ENCODE peak calls at places on chromosomes 16 and 17, in five cellular contexts. One of them, this sample, is unnamed.

GRCh38 chr16:13779676-13780075 is 140.3 kb upstream of the ERCC4 start:
- DNase-seq in AG04450: no peak
- DNase-seq in AG10803: no peak
- DNase-seq in heart left ventricle: no peak
- DNase-seq in RWPE1: no peak
- DNase-seq in this sample: no peak

GRCh38 chr17:73646409-73647305 is 2.4 kb upstream of the SDK2 start:
- DNase-seq in RWPE1: peak; percentile 20
- DNase-seq in AG04450: no peak
- DNase-seq in heart left ventricle: no peak
- DNase-seq in AG10803: no peak
- DNase-seq in this sample: no peak

GRCh38 chr17:73346763-73347162 is 35.0 kb upstream of the CDC42EP4 start:
- DNase-seq in AG10803: no peak
- DNase-seq in AG04450: no peak
- DNase-seq in heart left ventricle: no peak
- DNase-seq in RWPE1: no peak
- DNase-seq in this sample: no peak

GRCh38 chr16:23530062-23530461 is 19.8 kb upstream of the GGA2 start:
- DNase-seq in heart left ventricle: no peak
- DNase-seq in RWPE1: no peak
- DNase-seq in AG10803: no peak
- DNase-seq in AG04450: no peak
- DNase-seq in this sample: no peak

GRCh38 chr17:45293413-45294211 is 23.2 kb downstream of the MAP3K14 start:
- DNase-seq in AG04450: peak; percentile 65
- DNase-seq in heart left ventricle: peak; percentile 74
- DNase-seq in RWPE1: peak; percentile 76
- DNase-seq in AG10803: peak; percentile 92
- DNase-seq in this sample: no peak

GRCh38 chr16:12629271-12629670 is 174.4 kb downstream of the CPPED1 start:
- DNase-seq in RWPE1: no peak
- DNase-seq in AG04450: no peak
- DNase-seq in AG10803: no peak
- DNase-seq in heart left ventricle: no peak
- DNase-seq in this sample: no peak

GRCh38 chr17:38533241-38533640 is 72.5 kb downstream of the SRCIN1 start:
- DNase-seq in RWPE1: no peak
- DNase-seq in AG04450: no peak
- DNase-seq in heart left ventricle: no peak
- DNase-seq in AG10803: no peak
- DNase-seq in this sample: no peak

GRCh38 chr17:30788918-30789317 is 35.6 kb downstream of the CRLF3 start:
- DNase-seq in AG10803: peak; percentile 82
- DNase-seq in AG04450: no peak
- DNase-seq in heart left ventricle: no peak
- DNase-seq in RWPE1: no peak
- DNase-seq in this sample: no peak

GRCh38 chr17:4319221-4319620 is 47.3 kb downstream of the UBE2G1 start:
- DNase-seq in heart left ventricle: no peak
- DNase-seq in RWPE1: no peak
- DNase-seq in AG10803: no peak
- DNase-seq in AG04450: no peak
- DNase-seq in this sample: no peak

GRCh38 chr17:6092182-6092922 is 22.2 kb downstream of the WSCD1 start:
- DNase-seq in RWPE1: no peak
- DNase-seq in AG10803: no peak
- DNase-seq in AG04450: no peak
- DNase-seq in heart left ventricle: no peak
- DNase-seq in this sample: no peak

GRCh38 chr16:84594725-84595038 is 23.2 kb downstream of the COTL1 start:
- DNase-seq in AG10803: no peak
- DNase-seq in heart left ventricle: no peak
- DNase-seq in RWPE1: no peak
- DNase-seq in AG04450: no peak
- DNase-seq in this sample: no peak

GRCh38 chr16:81641403-81642106 is 137.5 kb upstream of the PLCG2 start:
- DNase-seq in heart left ventricle: no peak
- DNase-seq in RWPE1: no peak
- DNase-seq in AG10803: no peak
- DNase-seq in AG04450: no peak
- DNase-seq in this sample: no peak

GRCh38 chr16:64829678-64830077 is 292.2 kb downstream of the CDH11 start:
- DNase-seq in AG04450: no peak
- DNase-seq in heart left ventricle: no peak
- DNase-seq in RWPE1: no peak
- DNase-seq in AG10803: no peak
- DNase-seq in this sample: no peak

DNA sequence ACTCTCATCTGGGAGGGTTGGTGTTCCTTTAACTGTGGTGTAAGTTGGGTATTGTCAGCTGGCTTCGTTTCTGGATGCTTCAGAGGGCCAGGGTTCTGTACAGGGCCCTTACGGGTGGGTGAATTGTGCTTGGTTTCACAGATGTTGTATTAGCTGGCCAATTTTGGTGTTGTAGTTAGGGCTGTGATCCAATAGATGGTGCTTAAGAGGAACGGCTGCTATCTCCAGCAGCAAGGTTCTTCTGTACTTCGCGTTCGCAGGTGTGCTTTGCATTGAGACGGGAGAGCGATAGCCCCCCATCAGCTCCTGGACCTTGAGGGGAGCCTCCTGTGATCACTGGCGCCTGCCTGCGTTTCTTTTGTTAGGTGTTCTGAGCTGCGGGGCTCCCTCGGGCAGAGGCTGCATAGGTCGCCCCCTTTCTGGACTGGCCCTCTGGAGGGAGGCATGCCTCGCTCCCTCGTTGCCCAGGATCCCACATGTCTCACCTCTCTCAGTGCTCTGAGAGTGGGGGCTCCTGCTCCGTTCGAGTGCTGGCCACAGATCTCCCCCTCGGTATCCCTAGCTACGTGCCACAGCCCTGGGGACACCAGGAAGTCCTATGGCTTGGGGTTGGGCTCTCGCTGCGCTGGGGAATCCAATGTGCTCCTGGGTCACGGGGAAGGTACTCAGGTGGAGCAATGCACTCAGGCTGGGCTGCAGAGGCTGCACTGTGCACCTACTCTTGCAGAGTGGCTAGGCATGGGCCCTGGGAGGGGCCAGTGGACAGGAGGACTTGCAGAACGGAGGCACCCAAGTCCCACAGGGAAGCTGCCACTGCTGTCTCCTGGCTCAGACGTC is 844 bp upstream of the PRDM7 start:
- DNase-seq in RWPE1: no peak
- DNase-seq in AG04450: no peak
- DNase-seq in AG10803: peak; percentile 40
- DNase-seq in heart left ventricle: no peak
- DNase-seq in this sample: peak; percentile 48
- TF ChIP-seq CTCF in RWPE1: no peak
- TF ChIP-seq CTCF in AG04450: no peak
- TF ChIP-seq CTCF in AG10803: peak; percentile 24
- TF ChIP-seq CTCF in heart left ventricle: no peak
- TF ChIP-seq CTCF in this sample: peak; percentile 25

GRCh38 chr16:79972053-79972704 is 371.6 kb upstream of the MAF start:
- DNase-seq in AG10803: no peak
- DNase-seq in AG04450: no peak
- DNase-seq in heart left ventricle: no peak
- DNase-seq in RWPE1: no peak
- DNase-seq in this sample: no peak
- TF ChIP-seq CTCF in AG10803: no peak
- TF ChIP-seq CTCF in AG04450: no peak
- TF ChIP-seq CTCF in heart left ventricle: no peak
- TF ChIP-seq CTCF in RWPE1: no peak
- TF ChIP-seq CTCF in this sample: no peak

GRCh38 chr17:59456923-59457615 is 108.3 kb upstream of the DHX40 start:
- DNase-seq in AG10803: no peak
- DNase-seq in heart left ventricle: no peak
- DNase-seq in RWPE1: no peak
- DNase-seq in AG04450: no peak
- DNase-seq in this sample: no peak

GRCh38 chr17:59454633-59455105 is 110.7 kb upstream of the DHX40 start:
- DNase-seq in RWPE1: no peak
- DNase-seq in AG04450: no peak
- DNase-seq in heart left ventricle: no peak
- DNase-seq in AG10803: no peak
- DNase-seq in this sample: no peak

GRCh38 chr17:59456428-59456827 is 109.0 kb upstream of the DHX40 start:
- DNase-seq in RWPE1: no peak
- DNase-seq in heart left ventricle: no peak
- DNase-seq in AG10803: no peak
- DNase-seq in AG04450: no peak
- DNase-seq in this sample: no peak

DNA sequence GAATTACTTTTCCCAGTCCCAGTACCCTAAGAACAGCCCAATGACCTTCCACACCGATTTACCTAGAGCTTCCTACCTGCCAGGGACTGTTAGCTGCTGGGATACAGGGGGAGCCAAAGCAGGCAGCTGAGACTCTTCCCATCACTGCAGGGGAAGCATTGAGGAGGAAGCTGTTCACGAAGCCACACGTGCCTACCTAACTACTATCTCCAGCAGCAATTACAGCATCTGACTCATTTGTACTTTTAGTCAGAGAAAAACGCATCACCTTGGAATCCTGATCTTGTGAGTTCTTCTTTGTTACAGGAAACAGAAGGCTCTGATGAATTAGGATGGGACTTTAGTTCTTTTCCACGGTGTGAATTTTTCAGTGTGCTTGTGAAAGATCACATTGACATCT is 113.7 kb upstream of the DHX40 start:
- DNase-seq in heart left ventricle: no peak
- DNase-seq in AG10803: peak; percentile 40
- DNase-seq in AG04450: no peak
- DNase-seq in RWPE1: peak; percentile 72
- DNase-seq in this sample: no peak
- TF ChIP-seq CTCF in heart left ventricle: no peak
- TF ChIP-seq CTCF in AG10803: no peak
- TF ChIP-seq CTCF in AG04450: no peak
- TF ChIP-seq CTCF in RWPE1: no peak
- TF ChIP-seq CTCF in this sample: no peak

GRCh38 chr16:57669476-57670162 is 1.5 kb downstream of the ADGRG3 start:
- DNase-seq in AG10803: no peak
- DNase-seq in AG04450: no peak
- DNase-seq in heart left ventricle: no peak
- DNase-seq in RWPE1: no peak
- DNase-seq in this sample: no peak
- TF ChIP-seq CTCF in AG10803: no peak
- TF ChIP-seq CTCF in AG04450: no peak
- TF ChIP-seq CTCF in heart left ventricle: no peak
- TF ChIP-seq CTCF in RWPE1: no peak
- TF ChIP-seq CTCF in this sample: no peak

GRCh38 chr17:50541916-50542688 is 4.9 kb upstream of the SPATA20 start:
- DNase-seq in RWPE1: peak; percentile 93
- DNase-seq in AG04450: no peak
- DNase-seq in heart left ventricle: peak; percentile 90
- DNase-seq in AG10803: peak; percentile 67
- DNase-seq in this sample: peak; percentile 99
- TF ChIP-seq CTCF in RWPE1: peak; percentile 38
- TF ChIP-seq CTCF in AG04450: peak; percentile 21
- TF ChIP-seq CTCF in heart left ventricle: peak; percentile 37
- TF ChIP-seq CTCF in AG10803: peak; percentile 22
- TF ChIP-seq CTCF in this sample: peak; percentile 39

DNA sequence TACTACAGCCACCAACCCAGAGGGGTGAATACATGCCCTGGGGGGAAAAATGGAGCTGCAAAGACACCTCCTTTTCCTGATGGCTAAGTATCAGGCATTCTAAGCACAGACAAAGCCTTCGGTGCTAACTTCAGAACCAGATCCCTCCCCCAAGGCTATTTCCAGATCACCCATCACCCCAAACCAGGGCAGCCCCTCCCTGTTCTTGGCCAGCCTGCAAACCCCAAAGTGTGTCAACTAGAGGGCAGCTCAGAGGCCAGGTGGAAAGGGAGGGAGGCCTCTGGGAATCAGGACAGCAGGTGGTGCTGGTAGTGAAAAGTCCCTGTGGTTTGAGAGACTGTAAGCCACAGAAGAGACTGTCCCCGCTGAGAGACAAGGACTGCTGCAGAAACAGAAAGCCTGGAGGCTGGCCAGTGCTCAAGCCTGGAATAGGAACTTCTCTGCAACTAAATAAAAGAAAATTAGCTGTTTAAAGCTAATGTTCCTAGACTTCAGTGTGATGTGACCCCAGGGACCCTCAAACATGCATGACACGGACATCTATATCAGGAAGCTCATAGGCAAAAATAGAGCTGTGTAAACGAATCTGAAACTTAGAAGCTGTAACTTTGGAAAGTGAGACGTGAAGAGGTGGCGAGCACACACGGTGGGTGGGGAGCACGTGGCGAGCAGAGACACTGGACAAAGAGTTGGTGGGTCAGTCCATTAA is 9.1 kb downstream of the TUBG1 start:
- DNase-seq in heart left ventricle: peak; percentile 64
- DNase-seq in AG10803: no peak
- DNase-seq in RWPE1: peak; percentile 70
- DNase-seq in AG04450: no peak
- DNase-seq in this sample: peak; percentile 78
- TF ChIP-seq CTCF in heart left ventricle: peak; percentile 59
- TF ChIP-seq CTCF in AG10803: no peak
- TF ChIP-seq CTCF in RWPE1: peak; percentile 58
- TF ChIP-seq CTCF in AG04450: no peak
- TF ChIP-seq CTCF in this sample: peak; percentile 53

GRCh38 chr17:43755389-43755875 is 3.2 kb downstream of the SOST start:
- DNase-seq in heart left ventricle: no peak
- DNase-seq in AG10803: no peak
- DNase-seq in AG04450: no peak
- DNase-seq in RWPE1: no peak
- DNase-seq in this sample: no peak
- TF ChIP-seq CTCF in heart left ventricle: peak; percentile 15
- TF ChIP-seq CTCF in AG10803: no peak
- TF ChIP-seq CTCF in AG04450: no peak
- TF ChIP-seq CTCF in RWPE1: no peak
- TF ChIP-seq CTCF in this sample: no peak

DNA sequence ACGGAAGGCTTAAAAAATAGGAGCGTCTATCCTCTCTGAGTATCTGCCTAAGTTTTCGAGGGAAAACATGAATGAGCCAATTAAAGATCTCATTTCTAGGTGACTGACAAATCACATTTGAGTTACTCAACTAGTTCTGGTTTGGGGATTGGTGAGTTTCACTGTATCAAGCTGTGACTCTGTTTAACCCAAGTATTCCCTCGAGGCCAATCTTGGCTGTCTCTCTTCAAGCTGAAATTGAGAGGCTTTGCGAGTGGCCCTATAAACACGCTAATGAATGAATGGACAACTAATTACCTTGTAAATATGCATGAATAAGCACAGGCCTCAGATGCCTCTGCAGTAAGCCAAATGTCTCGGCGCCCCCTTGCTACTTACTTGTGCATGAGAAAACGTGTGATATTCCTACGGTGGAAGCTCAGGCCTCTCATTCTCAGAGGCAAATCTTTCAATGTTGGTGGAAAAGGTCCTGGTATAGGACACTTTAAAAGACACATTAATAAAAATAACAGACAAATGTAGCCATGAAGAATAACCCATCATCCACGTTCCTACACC is 450.2 kb upstream of the PSMD7 start:
- DNase-seq in AG04450: no peak
- DNase-seq in RWPE1: no peak
- DNase-seq in AG10803: no peak
- DNase-seq in heart left ventricle: no peak
- DNase-seq in this sample: no peak
- TF ChIP-seq CTCF in AG04450: no peak
- TF ChIP-seq CTCF in RWPE1: no peak
- TF ChIP-seq CTCF in AG10803: no peak
- TF ChIP-seq CTCF in heart left ventricle: peak; percentile 29
- TF ChIP-seq CTCF in this sample: no peak

GRCh38 chr17:64172510-64172909 is 42.6 kb upstream of the ERN1 start:
- DNase-seq in RWPE1: no peak
- DNase-seq in AG04450: no peak
- DNase-seq in heart left ventricle: no peak
- DNase-seq in AG10803: no peak
- DNase-seq in this sample: no peak
- TF ChIP-seq CTCF in RWPE1: no peak
- TF ChIP-seq CTCF in AG04450: no peak
- TF ChIP-seq CTCF in heart left ventricle: peak; percentile 39
- TF ChIP-seq CTCF in AG10803: no peak
- TF ChIP-seq CTCF in this sample: no peak

GRCh38 chr17:67119102-67119501 is 74.7 kb downstream of the CACNG1 start:
- DNase-seq in AG04450: no peak
- DNase-seq in heart left ventricle: no peak
- DNase-seq in AG10803: no peak
- DNase-seq in RWPE1: no peak
- DNase-seq in this sample: no peak
- TF ChIP-seq CTCF in AG04450: no peak
- TF ChIP-seq CTCF in heart left ventricle: no peak
- TF ChIP-seq CTCF in AG10803: no peak
- TF ChIP-seq CTCF in RWPE1: no peak
- TF ChIP-seq CTCF in this sample: no peak